ENCODE peak calls at places on chromosomes 12 and 14, in four cellular contexts. Z, P, G and S are unnamed samples.

GRCh38 chr14:81247271-81247766 is 26.6 kb upstream of the GTF2A1 start:
- DNase-seq in Z (peak), P (no peak), G (no peak), S (no peak)

GRCh38 chr12:24697295-24697694 is 251.6 kb downstream of the BCAT1 start:
- DNase-seq in Z (no peak), P (no peak), G (no peak), S (no peak)

GRCh38 chr12:5078423-5078822 is 34.7 kb downstream of the KCNA5 start:
- DNase-seq in P (no peak), G (no peak), Z (no peak), S (no peak)

GRCh38 chr12:94678849-94679248 is 28.5 kb upstream of the TMCC3 start:
- DNase-seq in G (no peak), Z (no peak), P (no peak), S (no peak)

GRCh38 chr14:68674538-68675232 is 118.2 kb downstream of the ZFP36L1 start:
- DNase-seq in P (no peak), Z (no peak), G (no peak), S (no peak)

GRCh38 chr12:57454566-57455373 is at the start of gene INHBE:
- DNase-seq in G (no peak), P (peak), Z (peak), S (no peak)

GRCh38 chr12:62210422-62210821 is 49.8 kb upstream of the USP15 start:
- DNase-seq in G (peak), P (peak), Z (no peak), S (no peak)

GRCh38 chr12:26340649-26341048 is 145.3 kb downstream of the SSPN start:
- DNase-seq in G (no peak), P (no peak), Z (peak), S (no peak)

GRCh38 chr14:72743626-72744025 is 150.3 kb downstream of the DPF3 start:
- DNase-seq in P (no peak), G (no peak), Z (no peak), S (no peak)

GRCh38 chr12:48072266-48072665 is 33.6 kb downstream of the SENP1 start:
- DNase-seq in P (no peak), Z (no peak), G (no peak), S (no peak)

GRCh38 chr12:122888232-122888752 is 7.6 kb downstream of the VPS37B start:
- DNase-seq in Z (no peak), G (peak), P (peak), S (peak)

GRCh38 chr12:49972122-49972521 is 625 bp upstream of the AQP6 start:
- DNase-seq in P (no peak), G (no peak), Z (no peak), S (no peak)

GRCh38 chr12:1130571-1130970 is 139.5 kb downstream of the ERC1 start:
- DNase-seq in Z (no peak), G (no peak), P (no peak), S (no peak)

GRCh38 chr12:41743835-41744234 is 400.8 kb downstream of the GXYLT1 start:
- DNase-seq in G (no peak), Z (no peak), P (no peak), S (no peak)

GRCh38 chr14:57161583-57161982 is 107.1 kb downstream of the EXOC5 start:
- DNase-seq in G (no peak), Z (no peak), P (no peak), S (no peak)

GRCh38 chr14:53325176-53325806 is 172.2 kb upstream of the DDHD1 start:
- DNase-seq in P (peak), Z (no peak), G (no peak), S (no peak)

GRCh38 chr14:94313991-94314655 is 9.0 kb downstream of the SERPINA6 start:
- DNase-seq in Z (no peak), G (no peak), P (peak), S (peak)

GRCh38 chr12:9071518-9071917 is 44.2 kb downstream of the A2M start:
- DNase-seq in P (no peak), G (no peak), Z (no peak), S (no peak)

GRCh38 chr12:10633541-10633940 is 20.1 kb upstream of the MAGOHB start:
- DNase-seq in G (no peak), Z (no peak), P (no peak), S (no peak)

GRCh38 chr14:77607741-77608302 is 8.6 kb downstream of the SPTLC2 start:
- DNase-seq in G (no peak), P (no peak), Z (no peak), S (no peak)

GRCh38 chr12:130933269-130933995 is 20.3 kb upstream of the ADGRD1 start:
- DNase-seq in G (no peak), Z (no peak), P (no peak), S (no peak)

GRCh38 chr14:74551903-74552371 is 58.4 kb downstream of the ISCA2 start:
- DNase-seq in Z (peak), G (no peak), P (peak), S (no peak)

GRCh38 chr12:119397540-119397939 is 63.0 kb downstream of the CCDC60 start:
- DNase-seq in G (no peak), Z (no peak), P (no peak), S (no peak)

GRCh38 chr12:68340404-68341270 is 8.5 kb upstream of the MDM1 start:
- DNase-seq in Z (no peak), G (no peak), P (no peak), S (no peak)

GRCh38 chr14:33655421-33655820 is 295.5 kb downstream of the EGLN3 start:
- DNase-seq in P (no peak), G (no peak), Z (no peak), S (no peak)

GRCh38 chr14:76904740-76905569 is 78.7 kb downstream of the LRRC74A start:
- DNase-seq in P (peak), Z (peak), G (peak), S (no peak)

GRCh38 chr12:118060301-118061010 is 523 bp downstream of the WSB2 start:
- DNase-seq in G (peak), Z (peak), P (no peak), S (no peak)

GRCh38 chr12:123523518-123523917 is 10.0 kb downstream of the RILPL1 start:
- DNase-seq in Z (no peak), P (no peak), G (no peak), S (no peak)

GRCh38 chr12:120183211-120183631 is 11.3 kb downstream of the GCN1 start:
- DNase-seq in P (peak), G (no peak), Z (peak), S (no peak)

GRCh38 chr14:92503756-92504491 is 9.7 kb upstream of the RIN3 start:
- DNase-seq in G (peak), P (peak), Z (no peak), S (no peak)

GRCh38 chr12:111035578-111036301 is 115.4 kb upstream of the MYL2 start:
- DNase-seq in G (no peak), P (no peak), Z (no peak), S (no peak)

GRCh38 chr12:111034911-111035577 is 114.7 kb upstream of the MYL2 start:
- DNase-seq in Z (no peak), P (no peak), G (no peak), S (no peak)

GRCh38 chr12:111031956-111032919 is 111.9 kb upstream of the MYL2 start:
- DNase-seq in Z (no peak), G (no peak), P (no peak), S (no peak)

GRCh38 chr12:111034148-111034910 is 114.0 kb upstream of the MYL2 start:
- DNase-seq in G (no peak), P (no peak), Z (no peak), S (no peak)

GRCh38 chr12:111033281-111034147 is 113.1 kb upstream of the MYL2 start:
- DNase-seq in Z (no peak), G (no peak), P (no peak), S (no peak)
- H3K4me3 ChIP-seq in Z (peak), G (no peak), P (no peak), S (no peak)

DNA sequence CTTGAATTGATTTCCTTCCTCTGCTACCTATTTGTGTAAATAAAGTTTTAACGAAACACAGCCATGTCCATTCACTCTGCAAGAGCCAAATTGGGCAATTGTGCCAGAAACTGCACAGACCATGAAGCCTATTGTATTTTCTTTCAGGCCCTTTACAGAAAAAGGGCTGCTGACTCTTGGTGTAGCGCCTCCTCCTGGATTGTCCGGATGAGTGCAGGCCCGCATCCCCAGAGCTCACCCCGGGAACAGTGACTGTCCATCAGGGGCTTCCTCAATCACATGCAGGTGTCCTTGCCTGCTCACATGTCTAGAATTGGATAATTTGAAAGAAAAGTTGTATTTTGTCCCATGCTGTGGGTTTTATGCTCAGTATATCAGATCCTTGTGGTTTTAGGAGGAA is 1282.2 kb downstream of the AACS start:
- DNase-seq in P (no peak), G (no peak), Z (no peak), S (no peak)
- TF ChIP-seq CTCF in P (no peak), G (no peak), Z (no peak), S (peak)

GRCh38 chr14:102279688-102280348 is 25.1 kb downstream of the MOK start:
- DNase-seq in G (peak), Z (no peak), P (peak), S (peak)

GRCh38 chr14:102280376-102280962 is 24.5 kb downstream of the MOK start:
- DNase-seq in G (no peak), Z (no peak), P (peak), S (no peak)

GRCh38 chr14:102278631-102278935 is 26.4 kb downstream of the MOK start:
- DNase-seq in P (no peak), Z (no peak), G (no peak), S (no peak)

GRCh38 chr14:102277874-102278630 is 26.9 kb downstream of the MOK start:
- DNase-seq in P (no peak), G (no peak), Z (no peak), S (no peak)

DNA sequence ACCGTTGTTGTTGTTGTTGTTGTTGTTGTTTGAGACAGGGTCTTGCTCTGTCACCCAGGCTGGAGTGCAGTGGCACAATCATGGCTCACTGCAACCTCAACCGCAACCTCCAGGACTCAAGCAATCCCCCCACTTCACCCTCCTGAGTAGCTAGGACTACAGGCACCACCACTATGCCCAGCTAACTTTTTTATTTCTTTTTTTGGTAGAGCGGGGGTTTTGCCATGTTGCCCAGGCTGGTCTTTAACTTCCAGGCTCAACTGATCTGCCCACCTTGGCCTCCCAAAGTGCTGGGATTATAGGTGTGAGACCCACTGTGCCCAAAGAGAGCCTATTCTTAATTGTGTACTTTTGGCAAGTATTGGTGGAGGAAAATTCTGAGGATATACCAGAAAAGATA is 25.7 kb downstream of the MOK start:
- DNase-seq in Z (no peak), G (no peak), P (no peak), S (no peak)
- H3K4me3 ChIP-seq in Z (no peak), G (no peak), P (no peak), S (no peak)

GRCh38 chr14:34985740-34986139 is 2.9 kb downstream of the SRP54 start:
- DNase-seq in G (no peak), Z (no peak), P (no peak), S (no peak)

GRCh38 chr14:34981743-34982420 is 910 bp upstream of the SRP54 start:
- DNase-seq in P (no peak), Z (peak), G (peak), S (peak)

GRCh38 chr14:34983148-34983760 is 462 bp downstream of the SRP54 start:
- DNase-seq in P (peak), Z (no peak), G (no peak), S (no peak)

GRCh38 chr14:34980337-34980900 is 2.4 kb upstream of the SRP54 start:
- DNase-seq in G (no peak), Z (no peak), P (no peak), S (no peak)

GRCh38 chr14:34982421-34983147 is at the start of gene SRP54:
- DNase-seq in Z (peak), G (peak), P (peak), S (peak)
- TF ChIP-seq CTCF in Z (no peak), G (no peak), P (no peak), S (peak)

GRCh38 chr14:49953196-49953595 is 60.3 kb downstream of the ARF6 start:
- DNase-seq in Z (no peak), G (no peak), P (no peak), S (no peak)

GRCh38 chr14:49951946-49952345 is 59.1 kb downstream of the ARF6 start:
- DNase-seq in P (no peak), G (no peak), Z (no peak), S (no peak)

GRCh38 chr14:49946320-49947141 is 53.6 kb downstream of the ARF6 start:
- DNase-seq in P (peak), G (no peak), Z (no peak), S (peak)

GRCh38 chr14:49954171-49954631 is 61.3 kb downstream of the ARF6 start:
- DNase-seq in G (no peak), P (peak), Z (peak), S (no peak)

GRCh38 chr14:49950275-49951250 is 57.7 kb downstream of the ARF6 start:
- DNase-seq in Z (no peak), P (no peak), G (no peak), S (no peak)
- H3K4me3 ChIP-seq in Z (no peak), P (no peak), G (no peak), S (no peak)

GRCh38 chr14:63650336-63650952 is 8.8 kb upstream of the WDR89 start:
- DNase-seq in Z (no peak), G (no peak), P (peak), S (no peak)

GRCh38 chr14:63654346-63654745 is 12.7 kb upstream of the WDR89 start:
- DNase-seq in P (no peak), G (no peak), Z (no peak), S (no peak)

GRCh38 chr14:63656194-63656593 is 14.5 kb upstream of the WDR89 start:
- DNase-seq in G (no peak), P (no peak), Z (no peak), S (no peak)

GRCh38 chr14:63647696-63648410 is 6.2 kb upstream of the WDR89 start:
- DNase-seq in Z (no peak), P (no peak), G (no peak), S (no peak)

GRCh38 chr14:63652406-63652805 is 10.7 kb upstream of the WDR89 start:
- DNase-seq in Z (no peak), G (no peak), P (no peak), S (no peak)
- TF ChIP-seq CTCF in Z (no peak), G (no peak), P (no peak), S (no peak)

DNA sequence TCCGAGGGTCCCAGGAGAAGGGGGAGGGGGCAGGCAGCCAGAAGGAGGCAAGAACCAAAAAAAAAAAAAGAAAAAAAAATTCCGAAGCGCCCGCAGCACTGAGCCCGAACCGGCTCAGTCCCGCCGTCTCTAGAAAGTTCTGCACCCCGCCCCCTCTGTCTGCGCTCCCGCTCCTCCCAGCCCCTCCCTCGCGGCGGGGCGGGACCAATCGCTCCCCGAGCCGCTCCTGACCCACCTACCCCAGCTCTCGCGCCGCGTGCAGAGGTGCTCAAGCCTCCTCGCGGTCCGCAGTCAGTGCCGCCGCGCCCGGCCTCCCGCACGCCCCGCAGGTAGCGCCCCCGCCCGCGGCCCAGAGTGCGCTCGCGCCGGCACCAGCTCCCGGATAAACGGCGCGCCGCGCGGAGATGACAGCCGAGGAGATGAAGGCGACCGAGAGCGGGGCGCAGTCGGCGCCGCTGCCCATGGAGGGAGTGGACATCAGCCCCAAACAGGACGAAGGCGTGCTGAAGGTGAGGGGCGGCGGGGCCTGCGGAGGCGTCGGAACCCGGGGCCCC is at the start of gene FKBP4:
- DNase-seq in G (peak), P (peak), Z (peak), S (no peak)
- H3K4me3 ChIP-seq in G (peak), P (peak), Z (peak), S (peak)

DNA sequence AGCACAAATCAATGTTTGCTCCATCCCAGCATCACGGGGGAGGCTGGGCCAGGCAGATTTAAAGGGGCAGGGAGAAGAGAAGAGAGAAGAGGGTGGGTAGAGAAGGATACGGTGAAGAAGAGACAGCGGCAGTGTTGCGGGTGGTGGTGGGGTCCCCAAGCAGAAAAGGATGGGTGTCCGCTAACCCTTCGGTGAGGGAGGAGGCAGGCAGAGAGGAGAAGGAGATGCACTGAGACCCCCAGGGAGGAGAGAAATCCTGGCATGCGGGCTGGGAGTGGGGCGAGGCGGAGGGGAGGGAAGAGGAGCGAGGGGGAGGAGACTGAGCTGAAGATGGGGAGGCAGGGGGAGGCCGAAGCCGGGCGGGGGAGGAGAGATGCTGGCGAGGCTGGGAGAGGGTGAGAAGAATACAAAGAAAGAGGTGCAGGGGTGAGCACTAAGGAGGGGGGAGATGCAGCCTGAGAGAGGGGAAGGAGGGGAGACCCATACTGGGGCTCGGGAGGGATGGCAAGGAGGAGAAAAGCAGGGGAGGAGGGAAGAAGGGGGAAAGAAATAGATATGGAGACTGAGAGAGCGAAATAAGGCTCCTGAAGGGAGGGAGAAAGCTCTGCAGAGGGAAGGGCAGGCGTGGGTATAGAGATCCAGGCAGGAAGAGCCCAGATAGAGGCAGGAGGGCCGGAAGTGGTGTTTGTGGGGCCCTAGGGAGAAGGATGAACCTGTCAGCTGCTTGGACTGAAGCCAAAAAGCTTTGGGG is at the start of gene JPH4:
- DNase-seq in Z (no peak), P (no peak), G (no peak), S (no peak)
- TF ChIP-seq CTCF in Z (no peak), P (no peak), G (no peak), S (no peak)

GRCh38 chr12:76081909-76082308 is 2.6 kb downstream of the NAP1L1 start:
- DNase-seq in Z (no peak), G (no peak), P (no peak), S (no peak)
- H3K4me3 ChIP-seq in Z (no peak), G (no peak), P (peak), S (peak)